ENCODE peak calls at places on chromosomes 5 and 9, in six cellular contexts. One of them, this sample, is unnamed. For H3K4me1, the result is how much of the 10 kb centered on the place peaks cover.

GRCh38 chr9:105054488-105054887 is 126.5 kb upstream of the ABCA1 start:
- DNase-seq in cardiac muscle cell: peak
- DNase-seq in suprapubic skin: no peak
- DNase-seq in K562: no peak
- DNase-seq in heart right ventricle: no peak
- DNase-seq in hepatocyte: peak
- DNase-seq in this sample: no peak

GRCh38 chr5:72065751-72066255 is 41.5 kb upstream of the MAP1B start:
- DNase-seq in cardiac muscle cell: peak
- DNase-seq in suprapubic skin: no peak
- DNase-seq in K562: no peak
- DNase-seq in heart right ventricle: no peak
- DNase-seq in hepatocyte: peak
- DNase-seq in this sample: no peak

GRCh38 chr5:124706729-124707361 is 39.6 kb downstream of the ZNF608 start:
- DNase-seq in cardiac muscle cell: peak
- DNase-seq in suprapubic skin: no peak
- DNase-seq in K562: no peak
- DNase-seq in heart right ventricle: peak
- DNase-seq in hepatocyte: peak
- DNase-seq in this sample: peak

GRCh38 chr9:106066937-106067545 is 372.7 kb downstream of the TMEM38B start:
- DNase-seq in cardiac muscle cell: no peak
- DNase-seq in suprapubic skin: no peak
- DNase-seq in K562: no peak
- DNase-seq in heart right ventricle: no peak
- DNase-seq in hepatocyte: no peak
- DNase-seq in this sample: no peak

GRCh38 chr5:59988396-59988795 is 94.9 kb upstream of the PDE4D start:
- DNase-seq in cardiac muscle cell: no peak
- DNase-seq in suprapubic skin: no peak
- DNase-seq in K562: no peak
- DNase-seq in heart right ventricle: no peak
- DNase-seq in hepatocyte: no peak
- DNase-seq in this sample: no peak

GRCh38 chr9:128627906-128628305 is 28.7 kb downstream of the DYNC2I2 start:
- DNase-seq in cardiac muscle cell: no peak
- DNase-seq in suprapubic skin: no peak
- DNase-seq in K562: no peak
- DNase-seq in heart right ventricle: no peak
- DNase-seq in hepatocyte: no peak
- DNase-seq in this sample: peak

GRCh38 chr9:106644661-106645060 is 218.3 kb upstream of the ZNF462 start:
- DNase-seq in cardiac muscle cell: no peak
- DNase-seq in suprapubic skin: no peak
- DNase-seq in K562: no peak
- DNase-seq in heart right ventricle: no peak
- DNase-seq in hepatocyte: no peak
- DNase-seq in this sample: no peak

GRCh38 chr5:96633820-96634219 is 28.4 kb upstream of the CAST start:
- DNase-seq in cardiac muscle cell: peak
- DNase-seq in suprapubic skin: no peak
- DNase-seq in K562: no peak
- DNase-seq in heart right ventricle: no peak
- DNase-seq in hepatocyte: no peak
- DNase-seq in this sample: no peak

GRCh38 chr9:99811172-99811571 is 10.5 kb upstream of the NR4A3 start:
- DNase-seq in cardiac muscle cell: no peak
- DNase-seq in suprapubic skin: no peak
- DNase-seq in K562: no peak
- DNase-seq in heart right ventricle: no peak
- DNase-seq in hepatocyte: no peak
- DNase-seq in this sample: no peak

GRCh38 chr5:16856531-16856930 is 79.6 kb downstream of the MYO10 start:
- DNase-seq in cardiac muscle cell: no peak
- DNase-seq in suprapubic skin: no peak
- DNase-seq in K562: no peak
- DNase-seq in heart right ventricle: no peak
- DNase-seq in hepatocyte: no peak
- DNase-seq in this sample: no peak

GRCh38 chr9:36995927-36996471 is 38.1 kb downstream of the PAX5 start:
- DNase-seq in cardiac muscle cell: peak
- DNase-seq in suprapubic skin: no peak
- DNase-seq in K562: peak
- DNase-seq in heart right ventricle: peak
- DNase-seq in hepatocyte: peak
- DNase-seq in this sample: no peak

GRCh38 chr9:37046683-37047082 is 12.6 kb upstream of the PAX5 start:
- DNase-seq in cardiac muscle cell: no peak
- DNase-seq in suprapubic skin: no peak
- DNase-seq in K562: no peak
- DNase-seq in heart right ventricle: no peak
- DNase-seq in hepatocyte: no peak
- DNase-seq in this sample: no peak

GRCh38 chr9:14769235-14769580 is 46.7 kb upstream of the CER1 start:
- DNase-seq in cardiac muscle cell: peak
- DNase-seq in suprapubic skin: no peak
- DNase-seq in K562: peak
- DNase-seq in heart right ventricle: no peak
- DNase-seq in hepatocyte: peak
- DNase-seq in this sample: no peak

GRCh38 chr9:129611302-129611800 is 9.6 kb downstream of the C9orf50 start:
- DNase-seq in cardiac muscle cell: no peak
- DNase-seq in suprapubic skin: no peak
- DNase-seq in K562: no peak
- DNase-seq in heart right ventricle: no peak
- DNase-seq in hepatocyte: no peak
- DNase-seq in this sample: no peak

GRCh38 chr5:149172709-149173505 is 31.6 kb downstream of the ABLIM3 start:
- DNase-seq in cardiac muscle cell: no peak
- DNase-seq in suprapubic skin: no peak
- DNase-seq in K562: no peak
- DNase-seq in heart right ventricle: no peak
- DNase-seq in hepatocyte: no peak
- DNase-seq in this sample: no peak
- H3K4me1 ChIP-seq in cardiac muscle cell: under half
- H3K4me1 ChIP-seq in suprapubic skin: under half
- H3K4me1 ChIP-seq in K562: under half
- H3K4me1 ChIP-seq in heart right ventricle: under half
- H3K4me1 ChIP-seq in hepatocyte: under half
- H3K4me1 ChIP-seq in this sample: under half

GRCh38 chr5:145942749-145943148 is 6.4 kb downstream of the SH3RF2 start:
- DNase-seq in cardiac muscle cell: no peak
- DNase-seq in suprapubic skin: no peak
- DNase-seq in K562: no peak
- DNase-seq in heart right ventricle: no peak
- DNase-seq in hepatocyte: no peak
- DNase-seq in this sample: no peak
- H3K4me1 ChIP-seq in cardiac muscle cell: under half
- H3K4me1 ChIP-seq in suprapubic skin: half or more
- H3K4me1 ChIP-seq in K562: under half
- H3K4me1 ChIP-seq in heart right ventricle: under half
- H3K4me1 ChIP-seq in hepatocyte: under half
- H3K4me1 ChIP-seq in this sample: under half

DNA sequence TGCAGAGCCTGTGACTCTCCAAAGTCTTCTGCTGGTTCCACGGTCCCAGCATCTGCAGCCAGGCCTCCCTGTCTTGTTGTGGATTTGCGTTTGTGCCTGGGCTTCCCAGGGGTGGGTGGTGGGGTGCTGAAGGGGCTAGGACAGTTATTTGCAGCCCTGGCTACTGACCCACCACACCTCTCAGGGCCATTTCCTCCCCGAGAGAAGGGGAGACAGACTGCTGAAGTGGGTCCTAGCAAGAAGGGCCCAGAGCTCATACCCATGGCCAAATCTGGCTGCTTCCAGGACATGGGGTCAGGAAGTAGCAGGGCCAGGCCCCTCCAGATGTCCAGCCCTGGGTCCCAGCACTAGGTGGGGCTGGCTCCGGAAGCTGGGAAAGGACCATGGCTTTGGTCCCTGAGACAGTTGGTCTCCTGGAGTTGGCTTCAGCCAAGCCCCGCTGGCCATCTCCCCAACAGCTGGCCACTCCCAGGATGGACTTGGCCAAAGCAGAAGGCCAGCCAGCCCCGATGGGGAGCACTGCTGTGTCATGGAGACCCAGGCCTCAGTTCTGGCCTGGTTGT is 26.3 kb downstream of the GSN start:
- DNase-seq in cardiac muscle cell: no peak
- DNase-seq in suprapubic skin: peak
- DNase-seq in K562: no peak
- DNase-seq in heart right ventricle: no peak
- DNase-seq in hepatocyte: no peak
- DNase-seq in this sample: no peak
- H3K4me1 ChIP-seq in cardiac muscle cell: under half
- H3K4me1 ChIP-seq in suprapubic skin: half or more
- H3K4me1 ChIP-seq in K562: under half
- H3K4me1 ChIP-seq in heart right ventricle: under half
- H3K4me1 ChIP-seq in hepatocyte: under half
- H3K4me1 ChIP-seq in this sample: half or more

GRCh38 chr5:141001466-141001853 is 35.2 kb downstream of the PCDHAC2 start:
- DNase-seq in cardiac muscle cell: no peak
- DNase-seq in suprapubic skin: no peak
- DNase-seq in K562: no peak
- DNase-seq in heart right ventricle: no peak
- DNase-seq in hepatocyte: peak
- DNase-seq in this sample: no peak
- H3K4me1 ChIP-seq in cardiac muscle cell: under half
- H3K4me1 ChIP-seq in suprapubic skin: under half
- H3K4me1 ChIP-seq in K562: under half
- H3K4me1 ChIP-seq in heart right ventricle: under half
- H3K4me1 ChIP-seq in hepatocyte: under half
- H3K4me1 ChIP-seq in this sample: under half

GRCh38 chr5:127741412-127741811 is 38.2 kb downstream of the CCDC192 start:
- DNase-seq in cardiac muscle cell: no peak
- DNase-seq in suprapubic skin: no peak
- DNase-seq in K562: no peak
- DNase-seq in heart right ventricle: no peak
- DNase-seq in hepatocyte: no peak
- DNase-seq in this sample: no peak

GRCh38 chr5:127746756-127747155 is 43.6 kb downstream of the CCDC192 start:
- DNase-seq in cardiac muscle cell: peak
- DNase-seq in suprapubic skin: no peak
- DNase-seq in K562: peak
- DNase-seq in heart right ventricle: no peak
- DNase-seq in hepatocyte: no peak
- DNase-seq in this sample: no peak
- H3K4me1 ChIP-seq in cardiac muscle cell: under half
- H3K4me1 ChIP-seq in suprapubic skin: under half
- H3K4me1 ChIP-seq in K562: under half
- H3K4me1 ChIP-seq in heart right ventricle: under half
- H3K4me1 ChIP-seq in hepatocyte: under half
- H3K4me1 ChIP-seq in this sample: under half